ENCODE peak calls at places on chromosomes 4 and X, in four cellular contexts. F is DMS79 treated with DMSO at 0.1 percent for 48 hours, I is ureter, O is breast epithelium. E is an unnamed sample.

GRCh38 chr4:7396186-7396585 is 38.5 kb downstream of the PSAPL1 start:
- DNase-seq in F (no peak), I (peak; percentile 19), O (no peak), E (no peak)

GRCh38 chr4:7964890-7965662 is 25.4 kb upstream of the AFAP1 start:
- DNase-seq in F (no peak), I (peak; percentile 70), O (no peak), E (no peak)

GRCh38 chrX:140524556-140524955 is 19.7 kb upstream of the SOX3 start:
- DNase-seq in F (no peak), O (no peak), I (no peak), E (no peak)

GRCh38 chr4:189941005-189941450 is 356 bp downstream of the FRG1 start:
- DNase-seq in O (no peak), F (no peak), I (no peak), E (no peak)

GRCh38 chr4:93809773-93810172 is 18.8 kb upstream of the ATOH1 start:
- DNase-seq in F (no peak), O (no peak), I (no peak), E (no peak)

GRCh38 chr4:177547985-177548384 is 105.7 kb upstream of the AGA start:
- DNase-seq in I (no peak), F (no peak), O (no peak), E (peak; percentile 22)

GRCh38 chr4:77473509-77473908 is 132.1 kb upstream of the CXCL13 start:
- DNase-seq in O (no peak), F (no peak), I (no peak), E (peak; percentile 0)

GRCh38 chrX:2690856-2691542 is at the start of gene CD99:
- DNase-seq in I (peak; percentile 88), O (peak; percentile 83), F (no peak), E (no peak)

GRCh38 chr4:108058685-108059440 is 69.2 kb downstream of the HADH start:
- DNase-seq in F (no peak), O (no peak), I (no peak), E (peak; percentile 66)

GRCh38 chrX:119478504-119478903 is 10.3 kb downstream of the SLC25A5 start:
- DNase-seq in O (no peak), I (no peak), F (no peak), E (no peak)